ENCODE peak calls at places on chromosomes 7 and 10, in four cellular contexts. X is GM12878, J is HepG2, Y is K562. P is an unnamed sample.
A peak's percentile ranks its signal among the peaks of the same experiment; 100 is the strongest.

GRCh38 chr7:5612695-5613094 is 168.8 kb downstream of the RNF216 start:
- DNase-seq in J (no peak), Y (no peak), X (no peak), P (no peak)

GRCh38 chr7:43071604-43072003 is 40.8 kb upstream of the HECW1 start:
- DNase-seq in Y (peak; percentile 20), X (no peak), J (no peak), P (no peak)

GRCh38 chr10:89954787-89955566 is 253.6 kb downstream of the KIF20B start:
- DNase-seq in Y (no peak), J (no peak), X (peak; percentile 21), P (no peak)

GRCh38 chr7:128869138-128869943 is 6.7 kb downstream of the ATP6V1F start:
- DNase-seq in J (no peak), X (no peak), Y (peak; percentile 48), P (peak; percentile 30)

GRCh38 chr10:115992554-115992953 is 280.5 kb downstream of the GFRA1 start:
- DNase-seq in X (no peak), Y (no peak), J (no peak), P (no peak)

GRCh38 chr10:25063157-25063556 is 46.7 kb downstream of the THNSL1 start:
- DNase-seq in Y (no peak), X (no peak), J (no peak), P (no peak)

GRCh38 chr10:110845756-110846620 is 25.7 kb upstream of the PDCD4 start:
- DNase-seq in X (no peak), J (peak; percentile 91), Y (no peak), P (no peak)

GRCh38 chr10:95537543-95537930 is 23.6 kb downstream of the SORBS1 start:
- DNase-seq in J (no peak), X (no peak), Y (no peak), P (no peak)

GRCh38 chr7:128821724-128822123 is 8.5 kb upstream of the FLNC start:
- DNase-seq in X (no peak), Y (no peak), J (no peak), P (no peak)

GRCh38 chr10:89466599-89467035 is 52.2 kb downstream of the IFIT5 start:
- DNase-seq in J (peak; percentile 18), Y (no peak), X (no peak), P (no peak)

GRCh38 chr7:74542558-74543117 is 88.9 kb downstream of the GTF2IRD1 start:
- DNase-seq in Y (no peak), X (no peak), J (no peak), P (no peak)

GRCh38 chr10:61836233-61836887 is 65.1 kb upstream of the ARID5B start:
- DNase-seq in X (no peak), Y (no peak), J (no peak), P (no peak)

GRCh38 chr10:44520651-44521050 is 135.8 kb upstream of the CXCL12 start:
- DNase-seq in X (no peak), Y (no peak), J (no peak), P (no peak)

GRCh38 chr7:37234928-37235327 is 213.7 kb downstream of the ELMO1 start:
- DNase-seq in J (peak; percentile 6), X (no peak), Y (no peak), P (peak; percentile 48)

GRCh38 chr7:111931016-111931517 is 275.1 kb downstream of the DOCK4 start:
- DNase-seq in Y (no peak), J (peak; percentile 96), X (no peak), P (no peak)

GRCh38 chr10:5665380-5666323 is 743 bp downstream of the ASB13 start:
- DNase-seq in J (peak; percentile 28), Y (no peak), X (no peak), P (no peak)

GRCh38 chr7:5597772-5598171 is 174.1 kb upstream of the TNRC18 start:
- DNase-seq in J (no peak), Y (no peak), X (no peak), P (no peak)

GRCh38 chr7:44284881-44285541 is 40.4 kb downstream of the CAMK2B start:
- DNase-seq in J (no peak), X (no peak), Y (no peak), P (no peak)

GRCh38 chr10:131654471-131655087 is 246.2 kb upstream of the PPP2R2D start:
- DNase-seq in J (no peak), Y (no peak), X (no peak), P (no peak)

GRCh38 chr10:129775681-129776080 is 188.4 kb downstream of the EBF3 start:
- DNase-seq in J (no peak), X (no peak), Y (no peak), P (no peak)

GRCh38 chr7:80312139-80312661 is 177.6 kb downstream of the GNAI1 start:
- DNase-seq in Y (no peak), J (peak; percentile 43), X (no peak), P (peak; percentile 4)

GRCh38 chr7:135508853-135509588 is 881 bp downstream of the CNOT4 start:
- DNase-seq in J (peak; percentile 38), Y (no peak), X (peak; percentile 13), P (peak; percentile 32)

GRCh38 chr10:90148121-90148855 is 446.9 kb downstream of the KIF20B start:
- DNase-seq in Y (no peak), J (peak; percentile 3), X (no peak), P (no peak)

GRCh38 chr10:6055929-6056328 is 6.2 kb downstream of the IL2RA start:
- DNase-seq in J (no peak), Y (no peak), X (no peak), P (no peak)

GRCh38 chr7:1455241-1455939 is 3.9 kb downstream of the MICALL2 start:
- DNase-seq in J (no peak), X (no peak), Y (no peak), P (no peak)

GRCh38 chr10:99920901-99921300 is 88.8 kb downstream of the DNMBP start:
- DNase-seq in J (no peak), Y (no peak), X (no peak), P (no peak)

GRCh38 chr10:97270523-97271154 is 21.8 kb downstream of the ARHGAP19 start:
- DNase-seq in J (peak; percentile 26), Y (peak; percentile 18), X (no peak), P (no peak)

GRCh38 chr7:104823177-104823576 is 190.8 kb upstream of the KMT2E start:
- DNase-seq in Y (no peak), J (no peak), X (no peak), P (no peak)

GRCh38 chr7:41916450-41916927 is 213.6 kb upstream of the INHBA start:
- DNase-seq in X (no peak), J (no peak), Y (no peak), P (peak; percentile 10)

GRCh38 chr7:43648725-43649406 is 66.0 kb downstream of the STK17A start:
- DNase-seq in X (peak; percentile 97), Y (no peak), J (no peak), P (no peak)

GRCh38 chr10:114175667-114176066 is 1.7 kb upstream of the CCDC186 start:
- DNase-seq in X (no peak), Y (no peak), J (no peak), P (no peak)

GRCh38 chr7:12210179-12211053 is 678 bp upstream of the TMEM106B start:
- DNase-seq in X (no peak), J (peak; percentile 0), Y (peak; percentile 18), P (no peak)

GRCh38 chr10:71424496-71425194 is 27.9 kb downstream of the CDH23 start:
- DNase-seq in X (no peak), J (no peak), Y (no peak), P (no peak)

GRCh38 chr7:136588216-136588615 is 280.2 kb upstream of the CHRM2 start:
- DNase-seq in J (no peak), Y (no peak), X (no peak), P (no peak)

GRCh38 chr10:119028900-119029612 is 458 bp upstream of the NANOS1 start:
- DNase-seq in Y (peak; percentile 97), X (peak; percentile 35), J (peak; percentile 84), P (peak; percentile 91)

GRCh38 chr10:23404461-23404980 is 34.4 kb upstream of the OTUD1 start:
- DNase-seq in X (no peak), J (no peak), Y (no peak), P (no peak)

GRCh38 chr10:23406409-23406808 is 32.5 kb upstream of the OTUD1 start:
- DNase-seq in J (no peak), Y (no peak), X (no peak), P (no peak)

GRCh38 chr10:23405540-23405939 is 33.3 kb upstream of the OTUD1 start:
- DNase-seq in X (no peak), Y (no peak), J (peak; percentile 84), P (no peak)

GRCh38 chr10:23412223-23412622 is 26.7 kb upstream of the OTUD1 start:
- DNase-seq in J (no peak), Y (no peak), X (no peak), P (peak; percentile 7)

GRCh38 chr10:23408330-23408976 is 30.4 kb upstream of the OTUD1 start:
- DNase-seq in J (no peak), Y (no peak), X (no peak), P (no peak)
- TF ChIP-seq JUNB in J (no peak), Y (no peak), X (no peak), P (no peak)

DNA sequence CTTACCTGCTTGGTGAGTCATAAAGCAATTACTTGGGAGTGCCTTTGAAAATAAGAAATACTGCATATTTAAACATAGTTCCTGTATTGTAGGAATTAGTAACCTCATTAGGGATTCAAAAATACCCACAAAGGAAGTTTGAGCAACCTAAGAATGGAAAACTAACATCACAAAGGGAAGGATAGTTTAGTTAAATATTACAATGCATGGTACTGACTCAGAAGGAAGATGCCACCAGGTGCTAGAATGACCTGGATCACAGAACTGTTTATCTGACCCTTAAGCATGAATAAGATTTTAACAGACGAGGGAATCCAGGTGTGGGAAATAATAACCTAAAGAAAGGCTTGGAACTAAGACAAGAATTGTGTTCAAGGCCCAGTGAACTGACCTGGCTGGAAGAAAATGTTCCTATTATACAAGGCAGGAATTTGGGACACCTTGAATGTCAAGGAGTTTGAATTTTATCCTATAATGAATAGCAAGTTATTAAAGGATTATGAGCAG is 106.4 kb downstream of the GSAP start:
- DNase-seq in X (no peak), J (no peak), Y (no peak), P (no peak)
- TF ChIP-seq EP300 in X (no peak), J (no peak), Y (no peak), P (no peak)

GRCh38 chr7:46131916-46132795 is 211.1 kb upstream of the IGFBP3 start:
- DNase-seq in X (no peak), Y (no peak), J (peak; percentile 43), P (no peak)
- TF ChIP-seq JUNB in X (no peak), Y (no peak), J (no peak), P (no peak)

GRCh38 chr10:125982256-125982948 is 86.0 kb downstream of the FANK1 start:
- DNase-seq in J (peak; percentile 41), X (peak; percentile 35), Y (peak; percentile 8), P (peak; percentile 35)
- TF ChIP-seq EP300 in J (no peak), X (no peak), Y (no peak), P (no peak)